ENCODE peak calls at places on chromosome 1, in ten cellular contexts. L is RPMI8226; G is RWPE1; A is OCI-LY7; O is NCI-H774; Q is stimulated activated CD8-positive, alpha-beta memory T cell treated with anti-CD3 and anti-CD28 coated beads, Interleukin-7, amount 100 ng/mL, for 1 hour; F is M059J; U is Calu3; Y is astrocyte of the spinal cord; P is activated T-cell treated with anti-CD3 and anti-CD28 coated beads, Interleukin-2, amount 50 U/mL, for 72 hours. M is an unnamed sample.

GRCh38 chr1:211386931-211387330 is 60.3 kb downstream of the TRAF5 start:
- DNase-seq in F (no peak), Y (peak; percentile 53), A (no peak), P (no peak), U (no peak), O (no peak), L (no peak), G (no peak), Q (no peak), M (no peak)

GRCh38 chr1:216464489-216464888 is 41.2 kb upstream of the USH2A start:
- DNase-seq in G (peak; percentile 90), Q (no peak), L (no peak), Y (peak; percentile 91), U (no peak), P (no peak), O (no peak), A (no peak), F (peak; percentile 84), M (no peak)

GRCh38 chr1:21572141-21572540 is 62.9 kb downstream of the ALPL start:
- DNase-seq in A (no peak), O (no peak), P (no peak), Y (no peak), L (no peak), Q (no peak), F (no peak), G (no peak), U (no peak), M (no peak)

GRCh38 chr1:163583782-163584181 is 262.0 kb downstream of the NUF2 start:
- DNase-seq in A (no peak), G (no peak), L (no peak), Y (no peak), U (no peak), O (no peak), Q (no peak), P (no peak), F (no peak), M (no peak)

GRCh38 chr1:91529856-91530255 is 29.2 kb downstream of the CDC7 start:
- DNase-seq in L (peak; percentile 4), P (no peak), O (peak; percentile 36), G (peak; percentile 37), F (peak; percentile 37), Y (peak; percentile 33), Q (no peak), A (peak; percentile 10), U (peak; percentile 25), M (no peak)

GRCh38 chr1:115977481-115978258 is 1.4 kb downstream of the SLC22A15 start:
- DNase-seq in G (peak; percentile 74), A (no peak), L (no peak), O (no peak), F (peak; percentile 32), Q (no peak), Y (no peak), P (no peak), U (peak; percentile 52), M (no peak)

GRCh38 chr1:183075861-183076260 is 52.6 kb downstream of the LAMC1 start:
- DNase-seq in O (no peak), Y (peak; percentile 26), L (no peak), A (no peak), G (no peak), F (peak; percentile 25), U (no peak), Q (no peak), P (no peak), M (no peak)

GRCh38 chr1:40849801-40850592 is 12.2 kb downstream of the CITED4 start:
- DNase-seq in Q (peak; percentile 54), L (peak; percentile 83), O (peak; percentile 58), P (peak; percentile 83), G (peak; percentile 71), U (peak; percentile 78), F (peak; percentile 65), A (peak; percentile 82), Y (peak; percentile 59), M (peak; percentile 68)

GRCh38 chr1:12005488-12006166 is 13.7 kb upstream of the MIIP start:
- DNase-seq in A (no peak), Q (no peak), G (no peak), P (no peak), F (no peak), U (no peak), Y (no peak), O (no peak), L (no peak), M (no peak)

GRCh38 chr1:58390051-58390450 is 156.5 kb downstream of the OMA1 start:
- DNase-seq in Y (no peak), Q (no peak), G (no peak), P (no peak), F (no peak), O (no peak), L (no peak), A (no peak), U (no peak), M (no peak)

GRCh38 chr1:18936471-18936813 is 20.0 kb downstream of the IFFO2 start:
- DNase-seq in P (no peak), F (peak; percentile 77), U (no peak), Q (no peak), L (no peak), A (no peak), G (no peak), Y (no peak), O (no peak), M (no peak)

GRCh38 chr1:89739013-89739843 is 81.6 kb upstream of the LRRC8D start:
- DNase-seq in P (peak; percentile 62), U (no peak), Q (no peak), A (no peak), F (peak; percentile 69), O (no peak), G (peak; percentile 33), L (no peak), Y (peak; percentile 47), M (no peak)

GRCh38 chr1:196034080-196034706 is 574.0 kb downstream of the KCNT2 start:
- DNase-seq in Y (peak; percentile 69), P (no peak), A (no peak), L (no peak), G (no peak), U (no peak), F (peak; percentile 1), O (no peak), Q (no peak), M (no peak)

GRCh38 chr1:7629465-7630195 is 141.5 kb upstream of the VAMP3 start:
- DNase-seq in F (no peak), P (no peak), Y (no peak), L (no peak), U (no peak), G (no peak), A (no peak), Q (no peak), O (no peak), M (no peak)

GRCh38 chr1:33502726-33503125 is 30.3 kb downstream of the ZSCAN20 start:
- DNase-seq in L (no peak), U (no peak), Q (no peak), P (no peak), G (peak; percentile 16), F (peak; percentile 70), Y (peak; percentile 54), O (no peak), A (no peak), M (no peak)

GRCh38 chr1:183548136-183548535 is 42.1 kb downstream of the NCF2 start:
- DNase-seq in F (no peak), L (no peak), Q (no peak), U (no peak), P (no peak), O (no peak), Y (no peak), A (peak; percentile 79), G (no peak), M (no peak)

GRCh38 chr1:153288634-153289275 is 24.0 kb downstream of the PGLYRP3 start:
- DNase-seq in F (peak; percentile 4), Y (no peak), P (peak; percentile 35), L (peak; percentile 48), A (peak; percentile 3), Q (no peak), G (peak; percentile 77), O (no peak), U (peak; percentile 60), M (no peak)

GRCh38 chr1:2448098-2448445 is 28.0 kb upstream of the PLCH2 start:
- DNase-seq in U (no peak), P (no peak), F (no peak), Q (no peak), L (peak; percentile 63), A (no peak), O (no peak), G (no peak), Y (no peak), M (no peak)

GRCh38 chr1:62437273-62437945 is 560 bp downstream of the USP1 start:
- DNase-seq in L (peak; percentile 55), Q (peak; percentile 3), A (peak; percentile 58), U (no peak), F (peak; percentile 36), Y (peak; percentile 19), O (no peak), P (peak; percentile 52), G (no peak), M (peak; percentile 28)

GRCh38 chr1:27632387-27633297 is 2.3 kb downstream of the FGR start:
- DNase-seq in Y (no peak), Q (no peak), G (no peak), U (no peak), F (peak; percentile 34), P (peak; percentile 68), A (peak; percentile 62), O (no peak), L (peak; percentile 70), M (no peak)

GRCh38 chr1:10339815-10340214 is 59.0 kb upstream of the PGD start:
- DNase-seq in Q (no peak), L (no peak), P (no peak), O (no peak), U (peak; percentile 8), F (peak; percentile 63), G (peak; percentile 56), A (no peak), Y (peak; percentile 74), M (no peak)

GRCh38 chr1:183568176-183569041 is 21.9 kb downstream of the NCF2 start:
- DNase-seq in A (no peak), G (no peak), O (no peak), Q (no peak), U (no peak), P (no peak), Y (no peak), L (no peak), F (peak; percentile 17), M (no peak)

GRCh38 chr1:110787328-110788071 is 85.4 kb upstream of the CD53 start:
- DNase-seq in U (no peak), Q (no peak), O (no peak), A (peak; percentile 82), G (no peak), L (peak; percentile 84), P (peak; percentile 21), Y (no peak), F (no peak), M (peak; percentile 85)

GRCh38 chr1:158353333-158354038 is at the start of gene CD1E:
- DNase-seq in Q (no peak), A (no peak), Y (no peak), U (no peak), G (no peak), P (no peak), L (no peak), O (no peak), F (no peak), M (no peak)

GRCh38 chr1:218171302-218171893 is 113.7 kb upstream of the RRP15 start:
- DNase-seq in P (no peak), A (peak; percentile 51), F (peak; percentile 48), U (no peak), G (peak; percentile 19), Q (no peak), Y (peak; percentile 52), L (peak; percentile 42), O (peak; percentile 73), M (peak; percentile 69)

GRCh38 chr1:167431261-167431908 is 86.9 kb downstream of the CD247 start:
- DNase-seq in G (no peak), Y (no peak), A (peak; percentile 48), P (no peak), F (no peak), U (no peak), O (no peak), Q (no peak), L (peak; percentile 17), M (no peak)

GRCh38 chr1:226519741-226520598 is 28.6 kb upstream of the STUM start:
- DNase-seq in G (no peak), Q (no peak), P (no peak), F (no peak), O (peak; percentile 36), L (no peak), Y (no peak), A (no peak), U (no peak), M (no peak)

GRCh38 chr1:33338495-33339211 is 17.8 kb upstream of the A3GALT2 start:
- DNase-seq in Q (no peak), L (no peak), A (no peak), Y (peak; percentile 75), U (no peak), O (no peak), P (no peak), F (peak; percentile 20), G (no peak), M (no peak)